ENCODE peak calls at places on chromosomes 1 and 21, in four cellular contexts. Y, R, C and U are unnamed samples.

GRCh38 chr21:28541371-28542112 is 451.1 kb downstream of the LTN1 start:
- DNase-seq in Y (peak), R (no peak), C (no peak), U (no peak)

GRCh38 chr1:110765640-110766335 is 91.0 kb upstream of the KCNA3 start:
- DNase-seq in Y (peak), R (peak), C (peak), U (no peak)

GRCh38 chr1:201610806-201611205 is 71.9 kb downstream of the NAV1 start:
- DNase-seq in Y (no peak), R (no peak), C (no peak), U (peak)

GRCh38 chr1:6799499-6799898 is 14.2 kb downstream of the CAMTA1 start:
- DNase-seq in Y (no peak), R (no peak), C (no peak), U (no peak)

GRCh38 chr1:14538335-14538734 is 60.1 kb upstream of the KAZN start:
- DNase-seq in Y (no peak), R (no peak), C (peak), U (no peak)

GRCh38 chr1:109252893-109253802 is 3.8 kb downstream of the CELSR2 start:
- DNase-seq in Y (no peak), R (no peak), C (peak), U (no peak)

GRCh38 chr1:231695439-231696255 is 69.1 kb downstream of the DISC1 start:
- DNase-seq in Y (no peak), R (no peak), C (no peak), U (no peak)

GRCh38 chr1:100404816-100405215 is 52.5 kb downstream of the CDC14A start:
- DNase-seq in Y (peak), R (peak), C (no peak), U (no peak)

GRCh38 chr1:171346866-171347265 is 32.9 kb downstream of the FMO4 start:
- DNase-seq in Y (no peak), R (no peak), C (no peak), U (no peak)

GRCh38 chr1:239321877-239322276 is 64.5 kb upstream of the CHRM3 start:
- DNase-seq in Y (no peak), R (no peak), C (no peak), U (no peak)

GRCh38 chr1:41435570-41436178 is 48.8 kb downstream of the EDN2 start:
- DNase-seq in Y (peak), R (no peak), C (no peak), U (peak)

GRCh38 chr1:206706298-206706791 is 21.6 kb downstream of the MAPKAPK2 start:
- DNase-seq in Y (peak), R (peak), C (no peak), U (peak)

GRCh38 chr1:2459757-2460156 is 16.3 kb upstream of the PLCH2 start:
- DNase-seq in Y (peak), R (no peak), C (no peak), U (no peak)

GRCh38 chr1:187051618-187052232 is 223.0 kb downstream of the PLA2G4A start:
- DNase-seq in Y (peak), R (peak), C (peak), U (no peak)

GRCh38 chr1:155208656-155209372 is at the start of gene MTX1:
- DNase-seq in Y (peak), R (peak), C (peak), U (peak)

GRCh38 chr21:42518216-42518615 is 4.6 kb downstream of the SLC37A1 start:
- DNase-seq in Y (peak), R (no peak), C (no peak), U (no peak)

GRCh38 chr1:169138866-169139670 is 32.6 kb downstream of the ATP1B1 start:
- DNase-seq in Y (no peak), R (no peak), C (no peak), U (no peak)

GRCh38 chr1:208007938-208008342 is 97.0 kb upstream of the CD34 start:
- DNase-seq in Y (peak), R (peak), C (no peak), U (no peak)

GRCh38 chr1:160124709-160125478 is 9.3 kb downstream of the ATP1A2 start:
- DNase-seq in Y (peak), R (peak), C (no peak), U (no peak)

GRCh38 chr1:230226004-230226800 is 159.2 kb downstream of the GALNT2 start:
- DNase-seq in Y (no peak), R (no peak), C (no peak), U (no peak)

GRCh38 chr21:44947111-44947929 is 7.5 kb downstream of the SLX9 start:
- DNase-seq in Y (no peak), R (no peak), C (no peak), U (no peak)

GRCh38 chr1:212452323-212453155 is 19.8 kb downstream of the NENF start:
- DNase-seq in Y (peak), R (peak), C (no peak), U (no peak)

GRCh38 chr1:1081311-1082238 is 7.5 kb upstream of the RNF223 start:
- DNase-seq in Y (no peak), R (no peak), C (no peak), U (peak)